ENCODE peak calls at places on chromosomes 6 and 20, in six cellular contexts. D, G, B, U, H and J are unnamed samples. For H3K4me1, the result is how much of the 10 kb centered on the place peaks cover.

GRCh38 chr6:47132724-47133123 is 90.6 kb upstream of the ADGRF1 start:
- DNase-seq in D (no peak), G (no peak), B (no peak), U (no peak), H (no peak), J (no peak)

GRCh38 chr6:16752206-16752867 is 8.9 kb downstream of the ATXN1 start:
- DNase-seq in D (peak), G (no peak), B (no peak), U (no peak), H (peak), J (no peak)

GRCh38 chr20:57801581-57801980 is 91.8 kb upstream of the PMEPA1 start:
- DNase-seq in D (no peak), G (no peak), B (no peak), U (no peak), H (no peak), J (no peak)

GRCh38 chr6:47352169-47352568 is 42.5 kb upstream of the TNFRSF21 start:
- DNase-seq in D (peak), G (no peak), B (no peak), U (no peak), H (no peak), J (no peak)

GRCh38 chr6:159645659-159646058 is 47.4 kb downstream of the SOD2 start:
- DNase-seq in D (no peak), G (no peak), B (no peak), U (no peak), H (peak), J (no peak)

GRCh38 chr20:47392015-47392720 is 35.7 kb upstream of the ZMYND8 start:
- DNase-seq in D (peak), G (no peak), B (peak), U (no peak), H (peak), J (peak)

GRCh38 chr6:109292420-109292819 is 89.8 kb downstream of the CD164 start:
- DNase-seq in D (no peak), G (no peak), B (no peak), U (peak), H (no peak), J (no peak)

GRCh38 chr6:54188832-54189231 is 77.6 kb downstream of the MLIP start:
- DNase-seq in D (no peak), G (no peak), B (no peak), U (no peak), H (no peak), J (no peak)

GRCh38 chr6:57207141-57207540 is 15.0 kb downstream of the RAB23 start:
- DNase-seq in D (peak), G (no peak), B (no peak), U (no peak), H (peak), J (no peak)

GRCh38 chr6:13243033-13243432 is 85.3 kb downstream of the TBC1D7 start:
- DNase-seq in D (no peak), G (no peak), B (no peak), U (no peak), H (no peak), J (no peak)

GRCh38 chr20:57874141-57874540 is 164.3 kb upstream of the PMEPA1 start:
- DNase-seq in D (no peak), G (no peak), B (no peak), U (peak), H (no peak), J (peak)

GRCh38 chr20:14599613-14600012 is 262.2 kb upstream of the FLRT3 start:
- DNase-seq in D (no peak), G (no peak), B (no peak), U (no peak), H (no peak), J (no peak)

GRCh38 chr6:154080434-154081189 is 41.6 kb downstream of the OPRM1 start:
- DNase-seq in D (no peak), G (no peak), B (no peak), U (no peak), H (no peak), J (no peak)

GRCh38 chr20:17925300-17925939 is 43.2 kb downstream of the SNX5 start:
- DNase-seq in D (no peak), G (no peak), B (no peak), U (peak), H (no peak), J (no peak)

GRCh38 chr6:107624541-107624940 is 134.6 kb downstream of the SOBP start:
- DNase-seq in D (peak), G (no peak), B (no peak), U (no peak), H (peak), J (no peak)

GRCh38 chr20:38434310-38434741 is 802 bp downstream of the SNHG17 start:
- DNase-seq in D (peak), G (no peak), B (peak), U (peak), H (peak), J (no peak)

GRCh38 chr6:163539101-163539762 is 124.7 kb downstream of the QKI start:
- DNase-seq in D (no peak), G (no peak), B (no peak), U (no peak), H (no peak), J (no peak)

GRCh38 chr20:39850821-39851330 is 838.2 kb downstream of the MAFB start:
- DNase-seq in D (peak), G (no peak), B (no peak), U (no peak), H (no peak), J (no peak)

GRCh38 chr6:165704001-165704748 is 41.1 kb upstream of the PDE10A start:
- DNase-seq in D (no peak), G (no peak), B (no peak), U (no peak), H (no peak), J (no peak)

GRCh38 chr6:14922306-14922705 is 323.6 kb upstream of the JARID2 start:
- DNase-seq in D (peak), G (no peak), B (no peak), U (no peak), H (no peak), J (no peak)

GRCh38 chr20:43824699-43825402 is 89.8 kb upstream of the TOX2 start:
- DNase-seq in D (peak), G (no peak), B (no peak), U (no peak), H (peak), J (no peak)

GRCh38 chr20:61464634-61465033 is 212.6 kb downstream of the CDH4 start:
- DNase-seq in D (no peak), G (no peak), B (no peak), U (no peak), H (no peak), J (no peak)

GRCh38 chr20:44031822-44032582 is 117.3 kb downstream of the TOX2 start:
- DNase-seq in D (no peak), G (no peak), B (no peak), U (no peak), H (no peak), J (no peak)

GRCh38 chr6:130381459-130382380 is 15.9 kb downstream of the TMEM200A start:
- DNase-seq in D (no peak), G (no peak), B (peak), U (no peak), H (no peak), J (no peak)

GRCh38 chr6:107699191-107700015 is 124.7 kb downstream of the SCML4 start:
- DNase-seq in D (peak), G (no peak), B (no peak), U (no peak), H (no peak), J (no peak)

GRCh38 chr6:38713812-38714211 is 1.3 kb upstream of the DNAH8 start:
- DNase-seq in D (no peak), G (no peak), B (peak), U (no peak), H (peak), J (no peak)

GRCh38 chr20:50121858-50122271 is 8.9 kb upstream of the UBE2V1 start:
- DNase-seq in D (peak), G (peak), B (no peak), U (no peak), H (no peak), J (no peak)

GRCh38 chr20:8094845-8095244 is 37.2 kb upstream of the PLCB1 start:
- DNase-seq in D (peak), G (no peak), B (no peak), U (no peak), H (peak), J (no peak)

GRCh38 chr20:1122388-1123315 is 4.2 kb downstream of the PSMF1 start:
- DNase-seq in D (peak), G (no peak), B (no peak), U (no peak), H (no peak), J (peak)
- H3K27ac ChIP-seq in D (peak), G (peak), B (peak), U (peak), H (no peak), J (peak)

DNA sequence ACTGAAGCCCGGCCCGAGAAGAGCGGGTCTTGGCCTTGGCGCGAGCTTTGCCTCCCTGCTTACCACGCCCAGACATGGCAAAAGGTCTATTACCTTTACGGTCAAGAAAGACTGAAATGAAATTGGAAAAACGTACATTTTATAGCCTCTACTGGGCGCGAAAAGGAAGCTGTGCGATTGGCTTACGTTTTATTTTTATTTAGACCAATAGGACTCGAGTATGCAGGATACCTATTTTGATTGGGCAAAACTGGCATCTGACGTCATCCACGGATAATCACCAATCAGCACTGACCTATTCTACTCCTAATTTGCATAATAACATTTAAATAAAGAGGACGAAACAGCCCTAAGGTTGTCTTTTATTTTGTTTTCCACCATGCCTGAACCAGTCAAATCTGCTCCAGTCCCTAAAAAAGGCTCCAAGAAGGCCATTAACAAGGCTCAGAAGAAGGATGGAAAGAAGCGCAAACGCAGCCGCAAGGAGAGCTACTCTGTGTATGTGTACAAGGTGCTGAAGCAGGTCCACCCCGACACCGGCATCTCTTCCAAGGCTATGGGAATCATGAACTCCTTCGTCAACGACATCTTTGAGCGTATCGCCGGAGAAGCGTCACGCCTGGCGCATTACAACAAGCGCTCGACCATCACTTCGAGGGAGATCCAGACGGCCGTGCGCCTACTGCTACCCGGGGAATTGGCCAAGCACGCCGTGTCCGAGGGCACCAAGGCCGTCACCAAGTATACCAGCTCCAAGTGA is 97.4 kb downstream of the OR2B2 start:
- DNase-seq in D (peak), G (no peak), B (peak), U (peak), H (peak), J (peak)
- H3K4me3 ChIP-seq in D (peak), G (peak), B (peak), U (peak), H (peak), J (no peak)

GRCh38 chr6:84447651-84448050 is 220.2 kb upstream of the CEP162 start:
- DNase-seq in D (no peak), G (no peak), B (no peak), U (no peak), H (no peak), J (no peak)
- H3K4me1 ChIP-seq in D (under half), G (under half), B (under half), U (under half), H (under half), J (under half)

GRCh38 chr6:149452062-149452939 is 32.5 kb downstream of the ZC3H12D start:
- DNase-seq in D (no peak), G (no peak), B (no peak), U (no peak), H (no peak), J (no peak)

GRCh38 chr6:149454405-149454848 is 30.4 kb downstream of the ZC3H12D start:
- DNase-seq in D (peak), G (peak), B (no peak), U (peak), H (peak), J (peak)

GRCh38 chr6:149455028-149455732 is 29.6 kb downstream of the ZC3H12D start:
- DNase-seq in D (no peak), G (no peak), B (no peak), U (no peak), H (no peak), J (peak)

GRCh38 chr6:149451361-149452061 is 33.3 kb downstream of the ZC3H12D start:
- DNase-seq in D (peak), G (peak), B (no peak), U (peak), H (no peak), J (peak)

DNA sequence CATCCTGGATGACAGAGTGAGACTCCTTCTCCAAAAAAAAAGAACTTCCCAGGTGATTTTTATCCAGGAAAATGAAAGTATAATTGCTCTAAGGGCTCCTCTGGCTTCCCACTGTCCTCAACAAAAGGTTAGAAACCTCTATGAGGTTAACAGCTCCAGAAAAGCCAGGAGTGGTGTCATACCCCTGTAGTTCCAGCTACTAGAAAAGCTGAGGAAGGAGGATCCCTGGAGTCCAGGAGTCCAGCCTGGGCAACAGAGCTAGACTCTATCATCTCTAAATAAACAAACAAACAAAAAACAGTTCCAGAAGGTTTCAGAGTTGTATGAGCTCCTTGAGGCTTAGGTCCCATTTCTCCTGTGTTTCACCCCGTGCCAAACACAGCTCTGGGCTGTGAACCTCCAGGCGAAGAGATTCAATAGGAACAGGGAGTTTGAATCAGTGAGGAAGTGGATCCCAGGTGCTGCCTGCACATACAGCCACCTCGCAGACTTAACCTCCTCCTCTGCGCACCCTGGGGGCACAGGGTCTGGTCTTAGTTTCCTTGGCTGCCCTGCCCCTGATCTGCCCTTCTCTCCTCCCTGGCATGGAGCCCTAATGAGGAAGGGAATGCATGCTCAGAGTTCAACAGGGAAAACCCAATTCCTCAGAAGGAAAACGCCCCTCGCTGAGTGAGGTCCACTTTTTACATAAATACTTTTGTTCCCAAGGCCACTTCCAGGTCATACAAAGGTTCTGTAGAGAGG is 31.0 kb downstream of the ZC3H12D start:
- DNase-seq in D (peak), G (no peak), B (no peak), U (no peak), H (no peak), J (no peak)
- H3K27ac ChIP-seq in D (peak), G (no peak), B (no peak), U (peak), H (no peak), J (peak)

GRCh38 chr20:313948-314347 is 11.4 kb upstream of the SOX12 start:
- DNase-seq in D (peak), G (no peak), B (no peak), U (no peak), H (peak), J (no peak)

GRCh38 chr20:310645-311044 is 13.3 kb downstream of the ZCCHC3 start:
- DNase-seq in D (no peak), G (no peak), B (no peak), U (no peak), H (no peak), J (no peak)

GRCh38 chr20:311603-312002 is 13.7 kb upstream of the SOX12 start:
- DNase-seq in D (no peak), G (no peak), B (no peak), U (no peak), H (no peak), J (no peak)

GRCh38 chr20:312067-312466 is 13.3 kb upstream of the SOX12 start:
- DNase-seq in D (no peak), G (no peak), B (no peak), U (no peak), H (no peak), J (no peak)

GRCh38 chr20:313402-313801 is 11.9 kb upstream of the SOX12 start:
- DNase-seq in D (no peak), G (no peak), B (no peak), U (no peak), H (no peak), J (no peak)
- H3K4me3 ChIP-seq in D (no peak), G (no peak), B (no peak), U (no peak), H (no peak), J (no peak)

GRCh38 chr6:42112351-42112750 is 30.1 kb downstream of the C6orf132 start:
- DNase-seq in D (no peak), G (no peak), B (no peak), U (no peak), H (no peak), J (no peak)

GRCh38 chr6:42118162-42119001 is 24.0 kb downstream of the C6orf132 start:
- DNase-seq in D (peak), G (no peak), B (no peak), U (peak), H (peak), J (peak)

GRCh38 chr6:42120895-42121865 is 21.2 kb downstream of the C6orf132 start:
- DNase-seq in D (peak), G (no peak), B (no peak), U (peak), H (no peak), J (peak)

GRCh38 chr6:42113929-42114636 is 28.3 kb downstream of the C6orf132 start:
- DNase-seq in D (peak), G (no peak), B (no peak), U (peak), H (peak), J (no peak)

GRCh38 chr6:42117843-42118161 is 24.6 kb downstream of the C6orf132 start:
- DNase-seq in D (no peak), G (no peak), B (no peak), U (no peak), H (no peak), J (no peak)
- H3K4me1 ChIP-seq in D (under half), G (under half), B (under half), U (under half), H (under half), J (under half)

GRCh38 chr6:139386404-139386803 is 12.0 kb upstream of the CITED2 start:
- DNase-seq in D (no peak), G (no peak), B (no peak), U (no peak), H (no peak), J (no peak)
- H3K27ac ChIP-seq in D (no peak), G (no peak), B (no peak), U (no peak), H (no peak), J (no peak)

DNA sequence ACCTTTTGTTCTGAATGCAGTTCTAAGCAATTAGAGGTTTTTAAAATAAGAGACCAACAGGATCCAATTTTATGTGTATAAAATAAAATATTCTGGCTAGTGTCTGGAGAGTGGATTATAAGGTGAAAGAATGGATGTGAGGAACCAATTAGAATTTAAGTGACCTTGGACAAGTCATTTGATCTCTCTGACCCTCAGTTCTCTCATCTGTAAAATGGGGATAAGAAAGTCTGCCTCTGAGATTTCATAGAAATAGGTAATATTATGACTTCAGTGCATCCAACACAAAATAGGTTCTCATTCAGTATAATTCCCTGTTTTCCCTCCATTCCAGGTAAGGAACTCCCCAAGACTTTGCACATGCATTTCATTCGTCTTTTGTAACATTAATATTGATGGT is 18.9 kb downstream of the CASS4 start:
- DNase-seq in D (no peak), G (no peak), B (no peak), U (no peak), H (no peak), J (no peak)
- H3K4me3 ChIP-seq in D (no peak), G (no peak), B (no peak), U (no peak), H (no peak), J (no peak)

GRCh38 chr6:50829898-50830439 is 11.3 kb downstream of the TFAP2B start:
- DNase-seq in D (no peak), G (no peak), B (no peak), U (no peak), H (no peak), J (no peak)
- H3K4me1 ChIP-seq in D (under half), G (under half), B (under half), U (under half), H (under half), J (under half)